ENCODE peak calls at places on chromosomes 11 and 22, in five cellular contexts. One of them, this sample, is unnamed.

GRCh38 chr11:7549681-7550080 is 35.9 kb downstream of the PPFIBP2 start:
- DNase-seq in ELR: no peak
- DNase-seq in OCI-LY7: no peak
- DNase-seq in cardiac muscle cell: no peak
- DNase-seq in cardiac fibroblast: no peak
- DNase-seq in this sample: no peak

GRCh38 chr11:104668797-104669463 is 229.3 kb downstream of the CASP12 start:
- DNase-seq in ELR: peak
- DNase-seq in OCI-LY7: no peak
- DNase-seq in cardiac muscle cell: peak
- DNase-seq in cardiac fibroblast: peak
- DNase-seq in this sample: peak

GRCh38 chr11:34731596-34731995 is 110.7 kb downstream of the EHF start:
- DNase-seq in ELR: no peak
- DNase-seq in OCI-LY7: no peak
- DNase-seq in cardiac muscle cell: no peak
- DNase-seq in cardiac fibroblast: no peak
- DNase-seq in this sample: no peak

GRCh38 chr11:10898003-10898762 is 40.3 kb upstream of the ZBED5 start:
- DNase-seq in ELR: no peak
- DNase-seq in OCI-LY7: no peak
- DNase-seq in cardiac muscle cell: no peak
- DNase-seq in cardiac fibroblast: no peak
- DNase-seq in this sample: no peak

GRCh38 chr11:9568161-9568853 is 5.2 kb upstream of the WEE1 start:
- DNase-seq in ELR: peak
- DNase-seq in OCI-LY7: no peak
- DNase-seq in cardiac muscle cell: peak
- DNase-seq in cardiac fibroblast: peak
- DNase-seq in this sample: no peak

GRCh38 chr11:4459470-4459869 is 10.4 kb downstream of the OR52K2 start:
- DNase-seq in ELR: no peak
- DNase-seq in OCI-LY7: no peak
- DNase-seq in cardiac muscle cell: no peak
- DNase-seq in cardiac fibroblast: peak
- DNase-seq in this sample: no peak

GRCh38 chr11:87266751-87267150 is 229.0 kb downstream of the TMEM135 start:
- DNase-seq in ELR: no peak
- DNase-seq in OCI-LY7: no peak
- DNase-seq in cardiac muscle cell: no peak
- DNase-seq in cardiac fibroblast: no peak
- DNase-seq in this sample: no peak

GRCh38 chr11:86559311-86559945 is 113.0 kb downstream of the ME3 start:
- DNase-seq in ELR: peak
- DNase-seq in OCI-LY7: no peak
- DNase-seq in cardiac muscle cell: peak
- DNase-seq in cardiac fibroblast: peak
- DNase-seq in this sample: peak

GRCh38 chr11:118694771-118695170 is 15.3 kb upstream of the TREH start:
- DNase-seq in ELR: no peak
- DNase-seq in OCI-LY7: no peak
- DNase-seq in cardiac muscle cell: no peak
- DNase-seq in cardiac fibroblast: no peak
- DNase-seq in this sample: no peak

GRCh38 chr11:16610213-16610737 is 128.2 kb upstream of the C11orf58 start:
- DNase-seq in ELR: no peak
- DNase-seq in OCI-LY7: no peak
- DNase-seq in cardiac muscle cell: no peak
- DNase-seq in cardiac fibroblast: no peak
- DNase-seq in this sample: no peak

GRCh38 chr11:9639099-9639498 is 24.8 kb upstream of the SWAP70 start:
- DNase-seq in ELR: no peak
- DNase-seq in OCI-LY7: peak
- DNase-seq in cardiac muscle cell: no peak
- DNase-seq in cardiac fibroblast: no peak
- DNase-seq in this sample: no peak

GRCh38 chr11:86790867-86791849 is 9.2 kb upstream of the PRSS23 start:
- DNase-seq in ELR: no peak
- DNase-seq in OCI-LY7: no peak
- DNase-seq in cardiac muscle cell: no peak
- DNase-seq in cardiac fibroblast: no peak
- DNase-seq in this sample: no peak

GRCh38 chr22:19041403-19042074 is 80.7 kb downstream of the DGCR2 start:
- DNase-seq in ELR: no peak
- DNase-seq in OCI-LY7: no peak
- DNase-seq in cardiac muscle cell: no peak
- DNase-seq in cardiac fibroblast: no peak
- DNase-seq in this sample: no peak

GRCh38 chr11:82043316-82043715 is 690.3 kb downstream of the FAM181B start:
- DNase-seq in ELR: no peak
- DNase-seq in OCI-LY7: no peak
- DNase-seq in cardiac muscle cell: no peak
- DNase-seq in cardiac fibroblast: no peak
- DNase-seq in this sample: no peak

GRCh38 chr22:24500251-24500820 is 5.2 kb downstream of the UPB1 start:
- DNase-seq in ELR: no peak
- DNase-seq in OCI-LY7: no peak
- DNase-seq in cardiac muscle cell: no peak
- DNase-seq in cardiac fibroblast: no peak
- DNase-seq in this sample: no peak

GRCh38 chr11:62054484-62055121 is 69.2 kb upstream of the INCENP start:
- DNase-seq in ELR: peak
- DNase-seq in OCI-LY7: peak
- DNase-seq in cardiac muscle cell: peak
- DNase-seq in cardiac fibroblast: peak
- DNase-seq in this sample: no peak

GRCh38 chr22:17120281-17120680 is 879 bp downstream of the TMEM121B start:
- DNase-seq in ELR: peak
- DNase-seq in OCI-LY7: no peak
- DNase-seq in cardiac muscle cell: peak
- DNase-seq in cardiac fibroblast: peak
- DNase-seq in this sample: peak

GRCh38 chr11:13289081-13289480 is 11.5 kb downstream of the BMAL1 start:
- DNase-seq in ELR: peak
- DNase-seq in OCI-LY7: no peak
- DNase-seq in cardiac muscle cell: peak
- DNase-seq in cardiac fibroblast: peak
- DNase-seq in this sample: peak

GRCh38 chr11:36019722-36020121 is 75.9 kb downstream of the LDLRAD3 start:
- DNase-seq in ELR: peak
- DNase-seq in OCI-LY7: no peak
- DNase-seq in cardiac muscle cell: no peak
- DNase-seq in cardiac fibroblast: no peak
- DNase-seq in this sample: no peak